ENCODE peak calls at places on chromosomes 13 and 19, in five cellular contexts. N, J, O, V and C are unnamed samples.

GRCh38 chr13:26253787-26254582 is at the start of gene CDK8:
- DNase-seq in O (peak; percentile 83), J (peak; percentile 92), N (peak; percentile 95), V (peak; percentile 93), C (peak; percentile 59)

GRCh38 chr13:93425411-93425810 is 198.8 kb downstream of the GPC6 start:
- DNase-seq in J (no peak), N (no peak), V (no peak), O (peak; percentile 13), C (no peak)

GRCh38 chr19:46913852-46914430 is 53.1 kb downstream of the ARHGAP35 start:
- DNase-seq in O (no peak), N (no peak), J (peak; percentile 39), V (no peak), C (no peak)

GRCh38 chr13:65057986-65058385 is 2172.2 kb downstream of the PCDH9 start:
- DNase-seq in O (no peak), V (no peak), J (no peak), N (no peak), C (no peak)

GRCh38 chr19:14248578-14249011 is 42.6 kb upstream of the ADGRL1 start:
- DNase-seq in V (peak; percentile 18), J (peak; percentile 53), N (peak; percentile 95), O (peak; percentile 14), C (no peak)

GRCh38 chr13:99312493-99312883 is 5.3 kb upstream of the GPR183 start:
- DNase-seq in J (peak; percentile 92), N (no peak), O (peak; percentile 81), V (peak; percentile 45), C (no peak)

GRCh38 chr13:114054830-114055439 is 77.5 kb downstream of the RASA3 start:
- DNase-seq in J (no peak), O (no peak), N (no peak), V (no peak), C (no peak)

GRCh38 chr19:6649189-6649588 is 20.8 kb downstream of the TNFSF14 start:
- DNase-seq in O (no peak), V (no peak), J (no peak), N (no peak), C (no peak)

GRCh38 chr13:31908696-31909386 is 122.7 kb upstream of the FRY start:
- DNase-seq in N (no peak), J (no peak), O (no peak), V (no peak), C (no peak)

GRCh38 chr13:32783067-32783466 is 196.8 kb downstream of the PDS5B start:
- DNase-seq in O (no peak), J (no peak), N (no peak), V (no peak), C (no peak)

GRCh38 chr19:41795031-41795461 is 1.3 kb upstream of the CEACAM3 start:
- DNase-seq in O (peak; percentile 71), J (peak; percentile 61), N (peak; percentile 86), V (no peak), C (no peak)

GRCh38 chr13:20058476-20058875 is 99.9 kb downstream of the ZMYM2 start:
- DNase-seq in V (no peak), J (no peak), O (no peak), N (no peak), C (no peak)

GRCh38 chr19:43532571-43532961 is 422 bp upstream of the ZNF575 start:
- DNase-seq in N (no peak), V (no peak), J (no peak), O (no peak), C (no peak)

GRCh38 chr19:45428385-45429231 is 4.9 kb upstream of the ERCC1 start:
- DNase-seq in N (peak; percentile 88), V (peak; percentile 70), J (no peak), O (no peak), C (no peak)

GRCh38 chr19:38781058-38781457 is 7.7 kb upstream of the LGALS7 start:
- DNase-seq in O (no peak), N (no peak), J (no peak), V (no peak), C (no peak)

GRCh38 chr19:51688665-51689571 is 4.2 kb upstream of the SPACA6 start:
- DNase-seq in O (peak; percentile 90), N (peak; percentile 95), J (peak; percentile 96), V (peak; percentile 92), C (peak; percentile 85)

GRCh38 chr13:35925669-35926068 is 205.5 kb downstream of the DCLK1 start:
- DNase-seq in N (no peak), J (no peak), O (no peak), V (no peak), C (no peak)

GRCh38 chr13:45143346-45143751 is 23.0 kb downstream of the GTF2F2 start:
- DNase-seq in O (no peak), V (no peak), J (no peak), N (no peak), C (peak; percentile 41)

GRCh38 chr13:99393791-99394735 is 86.9 kb upstream of the GPR183 start:
- DNase-seq in N (no peak), J (no peak), V (no peak), O (no peak), C (no peak)

GRCh38 chr19:13234518-13234917 is 84.3 kb downstream of the IER2 start:
- DNase-seq in V (peak; percentile 18), N (peak; percentile 87), J (no peak), O (peak; percentile 8), C (no peak)

GRCh38 chr19:8302357-8302691 is 5.8 kb downstream of the CD320 start:
- DNase-seq in N (no peak), J (peak; percentile 86), V (peak; percentile 79), O (peak; percentile 4), C (no peak)

GRCh38 chr19:44984005-44984404 is 17.3 kb upstream of the RELB start:
- DNase-seq in V (no peak), N (no peak), J (no peak), O (no peak), C (no peak)

GRCh38 chr19:14146789-14147216 is 10.4 kb upstream of the ASF1B start:
- DNase-seq in V (no peak), N (no peak), O (no peak), J (no peak), C (peak; percentile 34)

GRCh38 chr13:102642475-102642874 is 45.7 kb downstream of the TPP2 start:
- DNase-seq in O (no peak), N (no peak), J (peak; percentile 87), V (peak; percentile 64), C (no peak)

GRCh38 chr19:49340865-49341718 is 5.9 kb downstream of the CD37 start:
- DNase-seq in O (no peak), V (no peak), J (no peak), N (peak; percentile 48), C (no peak)
- TF ChIP-seq CTCF in O (no peak), V (no peak), J (no peak), N (no peak), C (no peak)

GRCh38 chr19:9565900-9566705 is 18.2 kb downstream of the ZNF121 start:
- DNase-seq in V (no peak), J (no peak), O (no peak), N (no peak), C (no peak)

GRCh38 chr19:9566729-9567128 is 17.6 kb downstream of the ZNF121 start:
- DNase-seq in O (no peak), V (no peak), J (no peak), N (no peak), C (no peak)

GRCh38 chr19:9570255-9570654 is 14.0 kb downstream of the ZNF121 start:
- DNase-seq in J (no peak), V (no peak), O (no peak), N (no peak), C (no peak)
- H3K9me3 ChIP-seq in J (no peaks in the 10 kb centered on the region), V (peaks cover 100% of the 10 kb centered on the region), O (peaks cover 100% of the 10 kb centered on the region), N (peaks cover 100% of the 10 kb centered on the region), C (peaks cover 71% of the 10 kb centered on the region)

DNA sequence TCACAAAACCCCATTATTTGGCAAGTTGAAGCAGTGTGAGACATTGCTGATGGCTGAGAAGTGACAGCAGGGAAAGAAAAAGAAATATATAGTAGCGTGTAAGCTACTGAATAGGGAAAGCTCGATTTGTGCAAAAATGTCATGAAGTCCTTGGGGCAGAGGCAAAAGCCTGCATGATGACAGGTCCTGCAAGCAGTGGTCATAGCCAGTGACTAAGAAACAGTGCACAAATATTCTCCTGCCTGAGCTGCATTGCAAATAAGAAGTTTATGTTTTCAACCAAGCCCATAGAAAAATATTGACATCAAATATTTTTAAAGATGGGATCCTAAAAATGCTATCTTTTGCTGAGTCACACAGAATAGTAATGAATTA is 270.0 kb downstream of the SLITRK6 start:
- DNase-seq in J (no peak), O (no peak), V (no peak), N (no peak), C (no peak)
- H3K27ac ChIP-seq in J (no peak overlapping the region), O (no peak overlapping the region), V (no peak overlapping the region), N (no peak overlapping the region), C (peak overlapping the region; percentile 48)

GRCh38 chr19:5093297-5093858 is 124.5 kb downstream of the KDM4B start:
- DNase-seq in N (no peak), V (peak; percentile 52), O (peak; percentile 36), J (peak; percentile 91), C (no peak)
- TF ChIP-seq CTCF in N (no peak), V (no peak), O (no peak), J (no peak), C (no peak)

DNA sequence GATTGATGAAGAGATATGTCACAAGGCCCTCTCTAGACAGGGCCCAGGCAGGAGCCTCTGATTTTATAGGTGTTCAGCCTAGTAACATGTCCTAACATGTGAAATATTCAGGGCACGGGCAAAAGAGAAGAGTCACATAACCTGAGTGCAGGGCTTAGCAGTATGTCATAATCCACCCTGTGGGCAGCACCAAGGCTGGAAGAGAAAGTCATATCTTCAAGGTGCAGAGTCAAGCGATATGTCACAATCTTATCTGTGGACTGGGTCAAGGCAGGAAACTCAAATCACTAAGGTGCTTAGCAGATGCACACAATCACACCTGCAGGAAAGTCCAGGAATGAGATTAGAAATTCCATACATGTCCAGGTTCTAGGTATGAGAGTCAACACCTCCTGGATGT is 51.5 kb upstream of the ZNF728 start:
- DNase-seq in N (no peak), V (no peak), O (no peak), J (no peak), C (no peak)
- H3K9me3 ChIP-seq in N (peaks cover 51% of the 10 kb centered on the region), V (no peaks in the 10 kb centered on the region), O (no peaks in the 10 kb centered on the region), J (no peaks in the 10 kb centered on the region), C (peaks cover 17% of the 10 kb centered on the region)

DNA sequence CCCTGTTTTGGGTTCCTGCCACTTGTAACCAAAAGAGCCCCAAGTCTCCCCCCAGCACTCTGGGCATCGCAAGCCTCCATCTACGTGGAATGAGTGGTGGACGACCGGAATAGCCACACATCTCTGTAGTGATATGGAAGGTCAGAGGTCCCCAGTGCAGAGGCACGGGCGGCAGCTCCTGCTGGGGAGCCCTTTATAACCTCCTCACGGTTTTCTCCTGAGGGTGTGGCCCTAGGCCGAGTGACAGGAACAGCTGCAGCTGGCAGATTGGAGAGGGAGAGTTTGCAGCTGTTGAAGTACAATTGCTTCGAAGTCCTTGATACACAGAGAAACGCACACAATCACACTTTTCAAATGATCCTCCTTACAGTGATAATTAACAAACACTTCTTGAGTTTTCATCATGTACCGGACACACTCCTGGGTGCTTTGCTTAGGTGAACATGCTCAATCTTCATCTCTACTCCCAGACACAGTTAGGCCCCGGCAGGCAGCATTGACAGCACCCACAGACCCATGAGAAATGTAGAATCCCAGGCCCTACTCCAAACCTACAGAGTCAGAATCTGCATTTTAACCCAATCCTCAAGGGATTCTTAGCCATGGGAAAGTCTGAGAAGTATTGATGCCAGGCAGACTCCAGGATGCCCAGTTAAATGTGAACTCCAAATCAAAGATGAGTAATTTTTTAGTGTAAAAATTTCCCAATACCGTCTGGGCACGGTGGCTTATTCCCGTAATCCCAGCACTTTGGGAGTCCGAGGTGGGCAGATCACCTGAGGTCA is 4.9 kb upstream of the ZNF787 start:
- DNase-seq in J (no peak), V (no peak), O (no peak), N (no peak), C (no peak)
- H3K27ac ChIP-seq in J (no peak overlapping the region), V (no peak overlapping the region), O (no peak overlapping the region), N (no peak overlapping the region), C (no peak overlapping the region)

GRCh38 chr19:18158471-18158870 is 5.5 kb downstream of the PIK3R2 start:
- DNase-seq in N (no peak), O (no peak), J (no peak), V (no peak), C (no peak)
- TF ChIP-seq CTCF in N (no peak), O (no peak), J (no peak), V (no peak), C (no peak)